ENCODE peak calls at places on chromosomes 16 and 17, in six cellular contexts. P, J, I, Y, B and T are unnamed samples.

GRCh38 chr17:68011199-68011665 is 15.0 kb upstream of the C17orf58 start:
- DNase-seq in P (peak), J (peak), I (peak), Y (peak), B (no peak), T (peak)

GRCh38 chr17:63439682-63440081 is 6.4 kb downstream of the CYB561 start:
- DNase-seq in P (no peak), J (peak), I (no peak), Y (no peak), B (no peak), T (no peak)

GRCh38 chr17:2259769-2260536 is 43.6 kb downstream of the SMG6 start:
- DNase-seq in P (no peak), J (peak), I (no peak), Y (no peak), B (no peak), T (no peak)

GRCh38 chr17:59415397-59415796 is 83.9 kb downstream of the YPEL2 start:
- DNase-seq in P (no peak), J (no peak), I (no peak), Y (no peak), B (no peak), T (no peak)

GRCh38 chr17:8079291-8080207 is 8.0 kb downstream of the ALOX12B start:
- DNase-seq in P (peak), J (peak), I (peak), Y (peak), B (peak), T (peak)

GRCh38 chr16:3599121-3599520 is 12.3 kb downstream of the SLX4 start:
- DNase-seq in P (no peak), J (no peak), I (no peak), Y (no peak), B (no peak), T (no peak)

GRCh38 chr17:35489944-35490343 is 41.4 kb upstream of the SLFN13 start:
- DNase-seq in P (no peak), J (no peak), I (no peak), Y (no peak), B (no peak), T (no peak)

GRCh38 chr16:19289805-19290490 is 4.4 kb downstream of the CLEC19A start:
- DNase-seq in P (no peak), J (no peak), I (peak), Y (no peak), B (no peak), T (no peak)

GRCh38 chr17:38601539-38602351 is 4.0 kb downstream of the SRCIN1 start:
- DNase-seq in P (no peak), J (no peak), I (peak), Y (no peak), B (no peak), T (no peak)

GRCh38 chr17:1511290-1511689 is 5.1 kb downstream of the INPP5K start:
- DNase-seq in P (no peak), J (no peak), I (no peak), Y (peak), B (no peak), T (no peak)

GRCh38 chr17:77471984-77472836 is 331.4 kb downstream of the SEC14L1 start:
- DNase-seq in P (no peak), J (peak), I (no peak), Y (peak), B (no peak), T (no peak)

GRCh38 chr16:85369741-85370528 is 243.2 kb upstream of the GSE1 start:
- DNase-seq in P (peak), J (peak), I (peak), Y (peak), B (peak), T (peak)

GRCh38 chr17:12020595-12021590 is at the start of gene MAP2K4:
- DNase-seq in P (peak), J (peak), I (peak), Y (peak), B (peak), T (peak)